ENCODE peak calls at places on chromosomes 16 and 17, in four cellular contexts. U is activated CD4-positive, alpha-beta memory T cell treated with anti-CD3 and anti-CD28 coated beads, Interleukin-2, amount 10 ng/mL, durations not matched to agents 7 days and 5 days; A is endodermal cell; C is cerebellar cortex. T is an unnamed sample.

GRCh38 chr17:42676424-42677011 is at the start of gene PLEKHH3:
- DNase-seq in U (peak), A (no peak), C (no peak), T (no peak)

GRCh38 chr17:3594976-3595375 is 14.2 kb downstream of the TRPV1 start:
- DNase-seq in U (no peak), A (no peak), C (no peak), T (peak)

GRCh38 chr17:78474631-78475146 is 96.2 kb downstream of the PGS1 start:
- DNase-seq in U (peak), A (no peak), C (no peak), T (no peak)

GRCh38 chr16:13176711-13177110 is 275.3 kb downstream of the SHISA9 start:
- DNase-seq in U (no peak), A (peak), C (no peak), T (no peak)

GRCh38 chr17:74972107-74972972 is at the start of gene HID1:
- DNase-seq in U (peak), A (peak), C (peak), T (peak)

GRCh38 chr17:76716834-76717205 is 6.1 kb upstream of the MXRA7 start:
- DNase-seq in U (no peak), A (no peak), C (no peak), T (no peak)

GRCh38 chr17:79874329-79874981 is 35.2 kb upstream of the CBX4 start:
- DNase-seq in U (no peak), A (peak), C (peak), T (no peak)

GRCh38 chr17:75325827-75326586 is 36.8 kb upstream of the SLC25A19 start:
- DNase-seq in U (no peak), A (peak), C (no peak), T (peak)